ENCODE peak calls at places on chromosomes 3 and 15, in nine cellular contexts. One of them, this sample, is unnamed.

GRCh38 chr3:60585918-60586317 is 665.3 kb downstream of the FHIT start:
- DNase-seq in GM06990: no peak
- DNase-seq in lung: no peak
- DNase-seq in heart left ventricle: no peak
- DNase-seq in AG04450: no peak
- DNase-seq in HTR-8/SVneo: no peak
- DNase-seq in cardiac fibroblast: no peak
- DNase-seq in fibroblast of pulmonary artery: no peak
- DNase-seq in neural progenitor cell: no peak
- DNase-seq in this sample: no peak

GRCh38 chr3:167198949-167199348 is 181.1 kb downstream of the ZBBX start:
- DNase-seq in fibroblast of pulmonary artery: no peak
- DNase-seq in heart left ventricle: no peak
- DNase-seq in HTR-8/SVneo: no peak
- DNase-seq in cardiac fibroblast: no peak
- DNase-seq in neural progenitor cell: no peak
- DNase-seq in AG04450: no peak
- DNase-seq in GM06990: no peak
- DNase-seq in lung: no peak
- DNase-seq in this sample: no peak

GRCh38 chr3:81886081-81886480 is 124.6 kb upstream of the GBE1 start:
- DNase-seq in cardiac fibroblast: no peak
- DNase-seq in HTR-8/SVneo: no peak
- DNase-seq in heart left ventricle: no peak
- DNase-seq in AG04450: no peak
- DNase-seq in GM06990: no peak
- DNase-seq in neural progenitor cell: no peak
- DNase-seq in lung: no peak
- DNase-seq in fibroblast of pulmonary artery: no peak
- DNase-seq in this sample: no peak

GRCh38 chr3:45442679-45443214 is 54.4 kb downstream of the LARS2 start:
- DNase-seq in neural progenitor cell: no peak
- DNase-seq in cardiac fibroblast: no peak
- DNase-seq in HTR-8/SVneo: no peak
- DNase-seq in fibroblast of pulmonary artery: no peak
- DNase-seq in lung: no peak
- DNase-seq in GM06990: no peak
- DNase-seq in heart left ventricle: no peak
- DNase-seq in AG04450: no peak
- DNase-seq in this sample: no peak

GRCh38 chr3:147618636-147619035 is 209.5 kb downstream of the ZIC1 start:
- DNase-seq in AG04450: no peak
- DNase-seq in lung: no peak
- DNase-seq in cardiac fibroblast: no peak
- DNase-seq in fibroblast of pulmonary artery: no peak
- DNase-seq in GM06990: no peak
- DNase-seq in neural progenitor cell: peak
- DNase-seq in HTR-8/SVneo: no peak
- DNase-seq in heart left ventricle: no peak
- DNase-seq in this sample: no peak

GRCh38 chr3:136818191-136818850 is 605 bp upstream of the SLC35G2 start:
- DNase-seq in AG04450: peak
- DNase-seq in HTR-8/SVneo: peak
- DNase-seq in fibroblast of pulmonary artery: peak
- DNase-seq in heart left ventricle: peak
- DNase-seq in cardiac fibroblast: peak
- DNase-seq in neural progenitor cell: peak
- DNase-seq in GM06990: peak
- DNase-seq in lung: no peak
- DNase-seq in this sample: peak

GRCh38 chr3:196666001-196666867 is 26.7 kb downstream of the NRROS start:
- DNase-seq in heart left ventricle: no peak
- DNase-seq in HTR-8/SVneo: no peak
- DNase-seq in AG04450: no peak
- DNase-seq in GM06990: no peak
- DNase-seq in fibroblast of pulmonary artery: peak
- DNase-seq in cardiac fibroblast: peak
- DNase-seq in lung: no peak
- DNase-seq in neural progenitor cell: peak
- DNase-seq in this sample: peak

GRCh38 chr15:94670436-94671034 is 439.2 kb downstream of the MCTP2 start:
- DNase-seq in AG04450: peak
- DNase-seq in cardiac fibroblast: peak
- DNase-seq in lung: no peak
- DNase-seq in neural progenitor cell: peak
- DNase-seq in heart left ventricle: no peak
- DNase-seq in GM06990: no peak
- DNase-seq in fibroblast of pulmonary artery: peak
- DNase-seq in HTR-8/SVneo: peak
- DNase-seq in this sample: no peak

GRCh38 chr15:96356494-96357455 is 26.3 kb downstream of the NR2F2 start:
- DNase-seq in cardiac fibroblast: peak
- DNase-seq in GM06990: peak
- DNase-seq in AG04450: peak
- DNase-seq in heart left ventricle: peak
- DNase-seq in fibroblast of pulmonary artery: peak
- DNase-seq in lung: peak
- DNase-seq in HTR-8/SVneo: peak
- DNase-seq in neural progenitor cell: peak
- DNase-seq in this sample: peak

GRCh38 chr3:12877040-12877439 is 35.7 kb upstream of the RPL32 start:
- DNase-seq in heart left ventricle: no peak
- DNase-seq in HTR-8/SVneo: no peak
- DNase-seq in AG04450: no peak
- DNase-seq in fibroblast of pulmonary artery: no peak
- DNase-seq in GM06990: no peak
- DNase-seq in cardiac fibroblast: no peak
- DNase-seq in lung: no peak
- DNase-seq in neural progenitor cell: no peak
- DNase-seq in this sample: no peak

GRCh38 chr3:14587733-14588360 is 47.7 kb upstream of the GRIP2 start:
- DNase-seq in lung: no peak
- DNase-seq in fibroblast of pulmonary artery: peak
- DNase-seq in HTR-8/SVneo: peak
- DNase-seq in cardiac fibroblast: peak
- DNase-seq in heart left ventricle: no peak
- DNase-seq in neural progenitor cell: no peak
- DNase-seq in GM06990: no peak
- DNase-seq in AG04450: no peak
- DNase-seq in this sample: no peak

GRCh38 chr3:41095702-41096101 is 103.6 kb upstream of the CTNNB1 start:
- DNase-seq in lung: no peak
- DNase-seq in HTR-8/SVneo: no peak
- DNase-seq in heart left ventricle: no peak
- DNase-seq in cardiac fibroblast: peak
- DNase-seq in AG04450: no peak
- DNase-seq in fibroblast of pulmonary artery: peak
- DNase-seq in GM06990: no peak
- DNase-seq in neural progenitor cell: no peak
- DNase-seq in this sample: peak

GRCh38 chr15:53126144-53126543 is 336.0 kb upstream of the ONECUT1 start:
- DNase-seq in fibroblast of pulmonary artery: no peak
- DNase-seq in neural progenitor cell: no peak
- DNase-seq in HTR-8/SVneo: no peak
- DNase-seq in heart left ventricle: no peak
- DNase-seq in AG04450: no peak
- DNase-seq in GM06990: no peak
- DNase-seq in cardiac fibroblast: no peak
- DNase-seq in lung: no peak
- DNase-seq in this sample: no peak

GRCh38 chr15:83714888-83715287 is 61.0 kb downstream of the ADAMTSL3 start:
- DNase-seq in HTR-8/SVneo: no peak
- DNase-seq in AG04450: no peak
- DNase-seq in heart left ventricle: no peak
- DNase-seq in cardiac fibroblast: no peak
- DNase-seq in GM06990: no peak
- DNase-seq in lung: no peak
- DNase-seq in fibroblast of pulmonary artery: no peak
- DNase-seq in neural progenitor cell: no peak
- DNase-seq in this sample: no peak

GRCh38 chr3:54899273-54899672 is 28.6 kb downstream of the LRTM1 start:
- DNase-seq in cardiac fibroblast: no peak
- DNase-seq in lung: no peak
- DNase-seq in AG04450: no peak
- DNase-seq in heart left ventricle: no peak
- DNase-seq in GM06990: no peak
- DNase-seq in fibroblast of pulmonary artery: no peak
- DNase-seq in HTR-8/SVneo: no peak
- DNase-seq in neural progenitor cell: no peak
- DNase-seq in this sample: no peak

GRCh38 chr3:169602482-169602881 is 61.0 kb downstream of the MECOM start:
- DNase-seq in fibroblast of pulmonary artery: no peak
- DNase-seq in HTR-8/SVneo: no peak
- DNase-seq in lung: no peak
- DNase-seq in cardiac fibroblast: no peak
- DNase-seq in heart left ventricle: no peak
- DNase-seq in neural progenitor cell: no peak
- DNase-seq in GM06990: no peak
- DNase-seq in AG04450: no peak
- DNase-seq in this sample: no peak

GRCh38 chr3:14549256-14549931 is 9.3 kb upstream of the GRIP2 start:
- DNase-seq in neural progenitor cell: no peak
- DNase-seq in heart left ventricle: no peak
- DNase-seq in HTR-8/SVneo: no peak
- DNase-seq in lung: no peak
- DNase-seq in AG04450: no peak
- DNase-seq in fibroblast of pulmonary artery: peak
- DNase-seq in GM06990: no peak
- DNase-seq in cardiac fibroblast: peak
- DNase-seq in this sample: no peak

GRCh38 chr15:98896802-98897732 is 110.5 kb downstream of the PGPEP1L start:
- DNase-seq in HTR-8/SVneo: peak
- DNase-seq in neural progenitor cell: no peak
- DNase-seq in cardiac fibroblast: peak
- DNase-seq in GM06990: no peak
- DNase-seq in lung: no peak
- DNase-seq in AG04450: peak
- DNase-seq in heart left ventricle: no peak
- DNase-seq in fibroblast of pulmonary artery: peak
- DNase-seq in this sample: no peak

GRCh38 chr3:46936733-46937250 is 39.8 kb downstream of the CCDC12 start:
- DNase-seq in cardiac fibroblast: no peak
- DNase-seq in lung: no peak
- DNase-seq in AG04450: no peak
- DNase-seq in neural progenitor cell: no peak
- DNase-seq in GM06990: no peak
- DNase-seq in heart left ventricle: no peak
- DNase-seq in HTR-8/SVneo: no peak
- DNase-seq in fibroblast of pulmonary artery: no peak
- DNase-seq in this sample: no peak

GRCh38 chr3:160259589-160259988 is 34.4 kb downstream of the C3orf80 start:
- DNase-seq in cardiac fibroblast: peak
- DNase-seq in fibroblast of pulmonary artery: peak
- DNase-seq in heart left ventricle: no peak
- DNase-seq in lung: no peak
- DNase-seq in AG04450: no peak
- DNase-seq in HTR-8/SVneo: no peak
- DNase-seq in neural progenitor cell: no peak
- DNase-seq in GM06990: no peak
- DNase-seq in this sample: no peak

GRCh38 chr3:138381413-138381901 is 33.1 kb downstream of the MRAS start:
- DNase-seq in lung: peak
- DNase-seq in cardiac fibroblast: peak
- DNase-seq in AG04450: no peak
- DNase-seq in neural progenitor cell: no peak
- DNase-seq in HTR-8/SVneo: no peak
- DNase-seq in fibroblast of pulmonary artery: peak
- DNase-seq in heart left ventricle: peak
- DNase-seq in GM06990: no peak
- DNase-seq in this sample: no peak

GRCh38 chr15:87752250-87752951 is 504.1 kb downstream of the NTRK3 start:
- DNase-seq in GM06990: no peak
- DNase-seq in AG04450: peak
- DNase-seq in cardiac fibroblast: peak
- DNase-seq in neural progenitor cell: no peak
- DNase-seq in heart left ventricle: no peak
- DNase-seq in HTR-8/SVneo: peak
- DNase-seq in fibroblast of pulmonary artery: peak
- DNase-seq in lung: no peak
- DNase-seq in this sample: no peak

GRCh38 chr3:15634671-15635661 is 33.4 kb downstream of the BTD start:
- DNase-seq in AG04450: no peak
- DNase-seq in HTR-8/SVneo: no peak
- DNase-seq in lung: no peak
- DNase-seq in heart left ventricle: no peak
- DNase-seq in neural progenitor cell: no peak
- DNase-seq in fibroblast of pulmonary artery: peak
- DNase-seq in cardiac fibroblast: peak
- DNase-seq in GM06990: no peak
- DNase-seq in this sample: no peak

GRCh38 chr3:134350861-134351311 is 23.4 kb downstream of the AMOTL2 start:
- DNase-seq in GM06990: no peak
- DNase-seq in HTR-8/SVneo: no peak
- DNase-seq in neural progenitor cell: no peak
- DNase-seq in lung: peak
- DNase-seq in heart left ventricle: no peak
- DNase-seq in cardiac fibroblast: no peak
- DNase-seq in AG04450: no peak
- DNase-seq in fibroblast of pulmonary artery: no peak
- DNase-seq in this sample: peak

GRCh38 chr3:112982710-112983109 is 7.8 kb upstream of the CD200R1 start:
- DNase-seq in heart left ventricle: no peak
- DNase-seq in GM06990: peak
- DNase-seq in fibroblast of pulmonary artery: no peak
- DNase-seq in AG04450: no peak
- DNase-seq in HTR-8/SVneo: no peak
- DNase-seq in lung: no peak
- DNase-seq in cardiac fibroblast: no peak
- DNase-seq in neural progenitor cell: no peak
- DNase-seq in this sample: no peak

GRCh38 chr3:190941694-190942280 is 79.3 kb upstream of the GMNC start:
- DNase-seq in cardiac fibroblast: no peak
- DNase-seq in neural progenitor cell: peak
- DNase-seq in heart left ventricle: no peak
- DNase-seq in HTR-8/SVneo: no peak
- DNase-seq in fibroblast of pulmonary artery: no peak
- DNase-seq in AG04450: no peak
- DNase-seq in GM06990: no peak
- DNase-seq in lung: no peak
- DNase-seq in this sample: peak

This sample was measured in endodermal cell.